ENCODE peak calls at places on chromosomes 11 and 22, in ten cellular contexts. One of them, this sample, is unnamed.

GRCh38 chr22:28791841-28792490 is 8.4 kb downstream of the XBP1 start:
- DNase-seq in GM23248: no peak
- DNase-seq in stomach: no peak
- DNase-seq in cardiac muscle cell: no peak
- DNase-seq in CD4-positive, CD25-positive, alpha-beta regulatory T cell: no peak
- DNase-seq in HCT116: no peak
- DNase-seq in H9: no peak
- DNase-seq in CD8-positive, alpha-beta memory T cell: no peak
- DNase-seq in A549: no peak
- DNase-seq in IMR-90: peak; percentile 31
- DNase-seq in this sample: no peak

GRCh38 chr11:125569913-125570621 is 790 bp downstream of the EI24 start:
- DNase-seq in GM23248: peak; percentile 49
- DNase-seq in IMR-90: peak; percentile 18
- DNase-seq in cardiac muscle cell: no peak
- DNase-seq in CD8-positive, alpha-beta memory T cell: no peak
- DNase-seq in stomach: peak; percentile 39
- DNase-seq in CD4-positive, CD25-positive, alpha-beta regulatory T cell: no peak
- DNase-seq in A549: no peak
- DNase-seq in H9: no peak
- DNase-seq in HCT116: no peak
- DNase-seq in this sample: no peak

GRCh38 chr11:73210916-73211667 is 7.0 kb upstream of the P2RY2 start:
- DNase-seq in IMR-90: no peak
- DNase-seq in stomach: no peak
- DNase-seq in H9: no peak
- DNase-seq in CD4-positive, CD25-positive, alpha-beta regulatory T cell: no peak
- DNase-seq in A549: no peak
- DNase-seq in cardiac muscle cell: no peak
- DNase-seq in GM23248: no peak
- DNase-seq in HCT116: no peak
- DNase-seq in CD8-positive, alpha-beta memory T cell: no peak
- DNase-seq in this sample: no peak

GRCh38 chr11:95074806-95075563 is 8.3 kb downstream of the SRSF8 start:
- DNase-seq in A549: no peak
- DNase-seq in GM23248: no peak
- DNase-seq in stomach: peak; percentile 86
- DNase-seq in HCT116: no peak
- DNase-seq in CD8-positive, alpha-beta memory T cell: no peak
- DNase-seq in CD4-positive, CD25-positive, alpha-beta regulatory T cell: no peak
- DNase-seq in H9: no peak
- DNase-seq in IMR-90: no peak
- DNase-seq in cardiac muscle cell: peak; percentile 72
- DNase-seq in this sample: peak; percentile 32

GRCh38 chr11:104852811-104853210 is 45.4 kb downstream of the CASP12 start:
- DNase-seq in HCT116: no peak
- DNase-seq in GM23248: peak; percentile 30
- DNase-seq in IMR-90: peak; percentile 14
- DNase-seq in stomach: no peak
- DNase-seq in H9: no peak
- DNase-seq in CD8-positive, alpha-beta memory T cell: no peak
- DNase-seq in A549: no peak
- DNase-seq in CD4-positive, CD25-positive, alpha-beta regulatory T cell: no peak
- DNase-seq in cardiac muscle cell: no peak
- DNase-seq in this sample: no peak

GRCh38 chr11:76270387-76270786 is 64.1 kb upstream of the WNT11 start:
- DNase-seq in IMR-90: no peak
- DNase-seq in H9: no peak
- DNase-seq in GM23248: no peak
- DNase-seq in stomach: no peak
- DNase-seq in HCT116: no peak
- DNase-seq in cardiac muscle cell: no peak
- DNase-seq in A549: no peak
- DNase-seq in CD4-positive, CD25-positive, alpha-beta regulatory T cell: no peak
- DNase-seq in CD8-positive, alpha-beta memory T cell: no peak
- DNase-seq in this sample: peak; percentile 80

GRCh38 chr11:32210601-32211000 is 119.7 kb downstream of the RCN1 start:
- DNase-seq in CD8-positive, alpha-beta memory T cell: no peak
- DNase-seq in GM23248: peak; percentile 92
- DNase-seq in HCT116: no peak
- DNase-seq in A549: no peak
- DNase-seq in IMR-90: peak; percentile 33
- DNase-seq in cardiac muscle cell: no peak
- DNase-seq in H9: no peak
- DNase-seq in stomach: no peak
- DNase-seq in CD4-positive, CD25-positive, alpha-beta regulatory T cell: no peak
- DNase-seq in this sample: no peak

GRCh38 chr11:5043385-5043784 is 2.9 kb upstream of the OR52J3 start:
- DNase-seq in A549: no peak
- DNase-seq in CD4-positive, CD25-positive, alpha-beta regulatory T cell: no peak
- DNase-seq in GM23248: peak; percentile 48
- DNase-seq in H9: no peak
- DNase-seq in IMR-90: peak; percentile 31
- DNase-seq in stomach: no peak
- DNase-seq in CD8-positive, alpha-beta memory T cell: no peak
- DNase-seq in cardiac muscle cell: no peak
- DNase-seq in HCT116: no peak
- DNase-seq in this sample: no peak

GRCh38 chr11:131614514-131615085 is 244.2 kb downstream of the NTM start:
- DNase-seq in CD4-positive, CD25-positive, alpha-beta regulatory T cell: no peak
- DNase-seq in cardiac muscle cell: no peak
- DNase-seq in CD8-positive, alpha-beta memory T cell: no peak
- DNase-seq in HCT116: no peak
- DNase-seq in A549: no peak
- DNase-seq in IMR-90: no peak
- DNase-seq in GM23248: no peak
- DNase-seq in stomach: no peak
- DNase-seq in H9: no peak
- DNase-seq in this sample: no peak

GRCh38 chr22:38213319-38214247 is 11.8 kb downstream of the MAFF start:
- DNase-seq in IMR-90: no peak
- DNase-seq in H9: no peak
- DNase-seq in stomach: no peak
- DNase-seq in CD8-positive, alpha-beta memory T cell: no peak
- DNase-seq in GM23248: no peak
- DNase-seq in cardiac muscle cell: no peak
- DNase-seq in CD4-positive, CD25-positive, alpha-beta regulatory T cell: no peak
- DNase-seq in A549: no peak
- DNase-seq in HCT116: no peak
- DNase-seq in this sample: no peak

GRCh38 chr11:108131993-108132392 is 10.6 kb downstream of the ACAT1 start:
- DNase-seq in HCT116: no peak
- DNase-seq in cardiac muscle cell: no peak
- DNase-seq in H9: no peak
- DNase-seq in stomach: no peak
- DNase-seq in CD4-positive, CD25-positive, alpha-beta regulatory T cell: no peak
- DNase-seq in CD8-positive, alpha-beta memory T cell: no peak
- DNase-seq in IMR-90: peak; percentile 8
- DNase-seq in GM23248: peak; percentile 68
- DNase-seq in A549: no peak
- DNase-seq in this sample: no peak

GRCh38 chr11:114272311-114272710 is 23.9 kb upstream of the NNMT start:
- DNase-seq in IMR-90: no peak
- DNase-seq in CD8-positive, alpha-beta memory T cell: no peak
- DNase-seq in CD4-positive, CD25-positive, alpha-beta regulatory T cell: no peak
- DNase-seq in A549: no peak
- DNase-seq in cardiac muscle cell: no peak
- DNase-seq in stomach: no peak
- DNase-seq in GM23248: no peak
- DNase-seq in HCT116: no peak
- DNase-seq in H9: no peak
- DNase-seq in this sample: no peak

GRCh38 chr11:63682045-63682915 is 980 bp downstream of the RTN3 start:
- DNase-seq in IMR-90: no peak
- DNase-seq in CD4-positive, CD25-positive, alpha-beta regulatory T cell: no peak
- DNase-seq in stomach: no peak
- DNase-seq in A549: peak; percentile 42
- DNase-seq in GM23248: peak; percentile 74
- DNase-seq in CD8-positive, alpha-beta memory T cell: no peak
- DNase-seq in H9: peak; percentile 44
- DNase-seq in HCT116: no peak
- DNase-seq in cardiac muscle cell: peak; percentile 44
- DNase-seq in this sample: peak; percentile 43

GRCh38 chr11:128463386-128463829 is 124.0 kb downstream of the ETS1 start:
- DNase-seq in H9: no peak
- DNase-seq in CD4-positive, CD25-positive, alpha-beta regulatory T cell: no peak
- DNase-seq in HCT116: no peak
- DNase-seq in CD8-positive, alpha-beta memory T cell: no peak
- DNase-seq in cardiac muscle cell: no peak
- DNase-seq in A549: no peak
- DNase-seq in IMR-90: peak; percentile 99
- DNase-seq in GM23248: peak; percentile 83
- DNase-seq in stomach: no peak
- DNase-seq in this sample: peak; percentile 48

GRCh38 chr22:37050913-37051628 is 471 bp upstream of the KCTD17 start:
- DNase-seq in CD8-positive, alpha-beta memory T cell: no peak
- DNase-seq in H9: no peak
- DNase-seq in HCT116: no peak
- DNase-seq in cardiac muscle cell: no peak
- DNase-seq in A549: no peak
- DNase-seq in stomach: no peak
- DNase-seq in CD4-positive, CD25-positive, alpha-beta regulatory T cell: no peak
- DNase-seq in GM23248: no peak
- DNase-seq in IMR-90: no peak
- DNase-seq in this sample: no peak

GRCh38 chr11:124717421-124717785 is 22.3 kb upstream of the NRGN start:
- DNase-seq in cardiac muscle cell: no peak
- DNase-seq in A549: no peak
- DNase-seq in HCT116: no peak
- DNase-seq in GM23248: no peak
- DNase-seq in H9: no peak
- DNase-seq in stomach: no peak
- DNase-seq in CD8-positive, alpha-beta memory T cell: no peak
- DNase-seq in CD4-positive, CD25-positive, alpha-beta regulatory T cell: no peak
- DNase-seq in IMR-90: peak; percentile 59
- DNase-seq in this sample: no peak

DNA sequence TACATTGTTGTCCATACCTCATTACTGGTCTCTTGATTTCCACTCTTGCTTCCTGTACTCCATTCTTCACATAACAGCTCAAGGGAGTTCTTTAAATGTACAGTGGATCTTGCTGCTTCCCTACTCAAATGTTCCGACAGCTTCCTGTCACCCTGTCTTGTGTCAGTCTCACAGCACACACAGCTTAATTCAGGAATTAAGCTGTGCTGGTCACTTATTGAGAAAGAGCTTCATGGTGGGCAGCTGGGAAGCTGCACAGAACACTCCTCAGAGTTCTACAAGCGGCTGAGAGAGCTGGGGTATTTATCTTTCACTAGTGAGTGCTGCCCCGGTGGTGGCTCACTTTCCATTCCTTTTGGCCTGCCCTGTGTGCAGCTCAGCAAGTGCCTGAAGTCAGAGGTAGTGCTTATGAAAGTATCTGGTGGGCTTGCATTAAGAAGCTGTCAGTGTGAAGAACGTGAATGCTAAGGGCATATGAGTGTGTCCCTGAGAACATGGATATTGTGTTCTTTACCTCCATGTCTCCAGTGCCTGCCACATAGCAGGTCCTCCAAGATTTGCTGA is 48.7 kb downstream of the KCNQ1OT1 start:
- DNase-seq in cardiac muscle cell: no peak
- DNase-seq in IMR-90: no peak
- DNase-seq in CD4-positive, CD25-positive, alpha-beta regulatory T cell: no peak
- DNase-seq in A549: no peak
- DNase-seq in GM23248: no peak
- DNase-seq in HCT116: no peak
- DNase-seq in stomach: no peak
- DNase-seq in H9: no peak
- DNase-seq in CD8-positive, alpha-beta memory T cell: no peak
- DNase-seq in this sample: no peak
- H3K9me3 ChIP-seq in cardiac muscle cell: no peaks in the 10 kb centered on the region
- H3K9me3 ChIP-seq in IMR-90: peaks cover 69% of the 10 kb centered on the region
- H3K9me3 ChIP-seq in CD4-positive, CD25-positive, alpha-beta regulatory T cell: peaks cover 25% of the 10 kb centered on the region
- H3K9me3 ChIP-seq in A549: peaks cover 98% of the 10 kb centered on the region
- H3K9me3 ChIP-seq in GM23248: peaks cover 4% of the 10 kb centered on the region
- H3K9me3 ChIP-seq in HCT116: peaks cover 5% of the 10 kb centered on the region
- H3K9me3 ChIP-seq in stomach: peaks cover 99% of the 10 kb centered on the region
- H3K9me3 ChIP-seq in H9: peaks cover 54% of the 10 kb centered on the region
- H3K9me3 ChIP-seq in CD8-positive, alpha-beta memory T cell: peaks cover 7% of the 10 kb centered on the region
- H3K9me3 ChIP-seq in this sample: peaks cover 40% of the 10 kb centered on the region

DNA sequence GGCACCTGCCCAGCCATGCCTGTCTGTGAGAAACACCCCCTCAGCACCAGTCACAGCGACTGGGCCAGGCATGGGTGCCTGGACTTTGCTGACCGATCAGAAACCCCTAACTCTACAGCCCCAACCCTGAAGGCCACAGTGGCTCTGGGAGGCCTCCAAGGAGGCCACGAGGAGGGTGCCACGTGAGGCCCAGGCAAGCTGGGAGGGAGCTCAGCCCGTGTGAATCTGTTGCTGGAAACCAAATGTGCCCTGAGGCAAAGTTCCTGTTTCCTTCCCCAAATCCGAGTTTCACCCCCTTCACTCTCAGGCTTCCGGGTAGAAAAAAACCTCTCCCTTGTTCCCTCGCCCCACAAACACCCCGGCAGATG is 1.3 kb downstream of the UNC93B1 start:
- DNase-seq in CD4-positive, CD25-positive, alpha-beta regulatory T cell: no peak
- DNase-seq in IMR-90: no peak
- DNase-seq in HCT116: no peak
- DNase-seq in CD8-positive, alpha-beta memory T cell: no peak
- DNase-seq in cardiac muscle cell: no peak
- DNase-seq in GM23248: no peak
- DNase-seq in A549: no peak
- DNase-seq in H9: no peak
- DNase-seq in stomach: no peak
- DNase-seq in this sample: peak; percentile 52
- H3K4me1 ChIP-seq in CD4-positive, CD25-positive, alpha-beta regulatory T cell: peaks cover 20% of the 10 kb centered on the region
- H3K4me1 ChIP-seq in IMR-90: peaks cover 5% of the 10 kb centered on the region
- H3K4me1 ChIP-seq in HCT116: peaks cover 32% of the 10 kb centered on the region
- H3K4me1 ChIP-seq in CD8-positive, alpha-beta memory T cell: peaks cover 9% of the 10 kb centered on the region
- H3K4me1 ChIP-seq in cardiac muscle cell: no peaks in the 10 kb centered on the region
- H3K4me1 ChIP-seq in GM23248: no peaks in the 10 kb centered on the region
- H3K4me1 ChIP-seq in A549: peaks cover 30% of the 10 kb centered on the region
- H3K4me1 ChIP-seq in H9: no peaks in the 10 kb centered on the region
- H3K4me1 ChIP-seq in stomach: peaks cover 30% of the 10 kb centered on the region
- H3K4me1 ChIP-seq in this sample: peaks cover 17% of the 10 kb centered on the region

DNA sequence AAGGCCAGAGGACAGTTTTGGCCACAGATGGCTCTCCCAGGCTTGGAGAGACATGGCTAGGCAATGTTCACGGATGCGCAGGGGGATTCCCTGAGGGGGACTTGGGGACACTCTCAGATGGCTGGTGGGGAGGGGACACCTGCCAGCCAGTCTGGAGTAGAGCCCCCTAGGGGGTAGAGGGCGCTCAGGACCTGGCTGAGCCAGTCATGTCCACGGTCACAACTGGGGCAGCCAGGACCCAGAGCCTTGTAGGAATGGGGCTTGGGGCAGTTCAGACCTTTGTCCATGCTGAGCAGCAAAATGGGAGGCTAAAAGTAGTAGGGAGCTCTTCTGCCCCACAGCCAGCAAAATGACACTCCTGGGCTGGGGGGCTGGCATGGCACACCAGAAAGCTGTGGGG is 1.7 kb downstream of the CSDC2 start:
- DNase-seq in H9: no peak
- DNase-seq in CD8-positive, alpha-beta memory T cell: no peak
- DNase-seq in cardiac muscle cell: no peak
- DNase-seq in A549: no peak
- DNase-seq in HCT116: no peak
- DNase-seq in stomach: no peak
- DNase-seq in IMR-90: no peak
- DNase-seq in CD4-positive, CD25-positive, alpha-beta regulatory T cell: no peak
- DNase-seq in GM23248: no peak
- DNase-seq in this sample: no peak
- H3K27ac ChIP-seq in H9: no peak overlapping the region
- H3K27ac ChIP-seq in CD8-positive, alpha-beta memory T cell: no peak overlapping the region
- H3K27ac ChIP-seq in cardiac muscle cell: no peak overlapping the region
- H3K27ac ChIP-seq in A549: peak overlapping the region; percentile 82
- H3K27ac ChIP-seq in HCT116: peak overlapping the region; percentile 20
- H3K27ac ChIP-seq in stomach: peak overlapping the region; percentile 2
- H3K27ac ChIP-seq in IMR-90: peak overlapping the region; percentile 73
- H3K27ac ChIP-seq in CD4-positive, CD25-positive, alpha-beta regulatory T cell: no peak overlapping the region
- H3K27ac ChIP-seq in GM23248: no peak overlapping the region
- H3K27ac ChIP-seq in this sample: peak overlapping the region; percentile 91

GRCh38 chr22:48780597-48781277 is 1046.9 kb downstream of the BRD1 start:
- DNase-seq in IMR-90: no peak
- DNase-seq in HCT116: no peak
- DNase-seq in H9: no peak
- DNase-seq in GM23248: no peak
- DNase-seq in CD4-positive, CD25-positive, alpha-beta regulatory T cell: no peak
- DNase-seq in stomach: no peak
- DNase-seq in cardiac muscle cell: no peak
- DNase-seq in CD8-positive, alpha-beta memory T cell: no peak
- DNase-seq in A549: no peak
- DNase-seq in this sample: no peak
- H3K9me3 ChIP-seq in IMR-90: peaks cover 64% of the 10 kb centered on the region
- H3K9me3 ChIP-seq in HCT116: peaks cover 8% of the 10 kb centered on the region
- H3K9me3 ChIP-seq in H9: no peaks in the 10 kb centered on the region
- H3K9me3 ChIP-seq in GM23248: no peaks in the 10 kb centered on the region
- H3K9me3 ChIP-seq in CD4-positive, CD25-positive, alpha-beta regulatory T cell: peaks cover 14% of the 10 kb centered on the region
- H3K9me3 ChIP-seq in stomach: peaks cover 27% of the 10 kb centered on the region
- H3K9me3 ChIP-seq in cardiac muscle cell: no peaks in the 10 kb centered on the region
- H3K9me3 ChIP-seq in CD8-positive, alpha-beta memory T cell: no peaks in the 10 kb centered on the region
- H3K9me3 ChIP-seq in A549: peaks cover 3% of the 10 kb centered on the region
- H3K9me3 ChIP-seq in this sample: no peaks in the 10 kb centered on the region

This sample was measured in tibial artery.